ENCODE peak calls at places on chromosome 16, in seven cellular contexts. S is breast epithelium, Y is mammary epithelial cell, I is upper lobe of right lung, U is cardiac muscle cell, P is endothelial cell, R is BE2C. W is an unnamed sample.

GRCh38 chr16:69311533-69312388 is 611 bp downstream of the VPS4A start:
- DNase-seq in P (peak; percentile 49), R (peak; percentile 50), U (peak; percentile 32), Y (peak; percentile 45), I (peak; percentile 82), S (peak; percentile 24), W (peak; percentile 51)

GRCh38 chr16:30186782-30187555 is 3.6 kb downstream of the CORO1A start:
- DNase-seq in S (peak; percentile 41), I (peak; percentile 89), U (peak; percentile 51), R (peak; percentile 41), P (peak; percentile 82), Y (peak; percentile 26), W (peak; percentile 73)

GRCh38 chr16:83907926-83908325 is 9.0 kb downstream of the MLYCD start:
- DNase-seq in Y (no peak), U (no peak), S (no peak), R (no peak), P (no peak), I (no peak), W (no peak)

GRCh38 chr16:30184430-30185140 is 1.2 kb downstream of the CORO1A start:
- DNase-seq in I (peak; percentile 70), R (peak; percentile 20), P (no peak), Y (peak; percentile 25), S (no peak), U (no peak), W (no peak)

GRCh38 chr16:53695070-53695469 is 8.6 kb downstream of the RPGRIP1L start:
- DNase-seq in I (no peak), R (no peak), Y (peak; percentile 60), U (no peak), S (no peak), P (no peak), W (no peak)

GRCh38 chr16:83344014-83344413 is 463.8 kb upstream of the HSBP1 start:
- DNase-seq in S (no peak), U (peak; percentile 94), Y (peak; percentile 40), P (no peak), I (no peak), R (no peak), W (no peak)

GRCh38 chr16:11078812-11079459 is 134.6 kb downstream of the CLEC16A start:
- DNase-seq in P (no peak), U (peak; percentile 96), R (no peak), I (no peak), S (peak; percentile 25), Y (peak; percentile 47), W (peak; percentile 12)

GRCh38 chr16:29784901-29785500 is 5.5 kb upstream of the KIF22 start:
- DNase-seq in S (no peak), U (peak; percentile 85), R (no peak), Y (peak; percentile 42), I (peak; percentile 83), P (peak; percentile 88), W (peak; percentile 80)

GRCh38 chr16:80117731-80118130 is 423.1 kb upstream of the DYNLRB2 start:
- DNase-seq in U (peak; percentile 4), I (no peak), S (no peak), R (no peak), P (no peak), Y (peak; percentile 32), W (no peak)

GRCh38 chr16:28042856-28043255 is 20.7 kb downstream of the GSG1L start:
- DNase-seq in I (no peak), P (no peak), S (no peak), Y (no peak), R (no peak), U (peak; percentile 12), W (peak; percentile 18)

GRCh38 chr16:12096162-12096781 is 119.7 kb downstream of the SNX29 start:
- DNase-seq in I (peak; percentile 17), S (no peak), P (no peak), U (no peak), Y (no peak), R (no peak), W (no peak)

GRCh38 chr16:50252082-50252611 is 14.2 kb upstream of the ADCY7 start:
- DNase-seq in R (no peak), Y (no peak), I (no peak), U (no peak), S (peak; percentile 6), P (no peak), W (no peak)

GRCh38 chr16:57797216-57797525 is 5.1 kb downstream of the KIFC3 start:
- DNase-seq in U (no peak), R (no peak), I (no peak), P (no peak), Y (no peak), S (no peak), W (no peak)

GRCh38 chr16:57797526-57798266 is 4.6 kb downstream of the KIFC3 start:
- DNase-seq in S (peak; percentile 79), I (peak; percentile 87), Y (peak; percentile 80), U (no peak), P (peak; percentile 56), R (no peak), W (peak; percentile 38)

GRCh38 chr16:57794849-57795430 is 7.4 kb downstream of the KIFC3 start:
- DNase-seq in U (no peak), R (no peak), P (no peak), I (no peak), Y (no peak), S (no peak), W (no peak)

GRCh38 chr16:57798267-57798810 is 4.0 kb downstream of the KIFC3 start:
- DNase-seq in R (no peak), S (no peak), Y (no peak), U (no peak), P (no peak), I (no peak), W (peak; percentile 53)

DNA sequence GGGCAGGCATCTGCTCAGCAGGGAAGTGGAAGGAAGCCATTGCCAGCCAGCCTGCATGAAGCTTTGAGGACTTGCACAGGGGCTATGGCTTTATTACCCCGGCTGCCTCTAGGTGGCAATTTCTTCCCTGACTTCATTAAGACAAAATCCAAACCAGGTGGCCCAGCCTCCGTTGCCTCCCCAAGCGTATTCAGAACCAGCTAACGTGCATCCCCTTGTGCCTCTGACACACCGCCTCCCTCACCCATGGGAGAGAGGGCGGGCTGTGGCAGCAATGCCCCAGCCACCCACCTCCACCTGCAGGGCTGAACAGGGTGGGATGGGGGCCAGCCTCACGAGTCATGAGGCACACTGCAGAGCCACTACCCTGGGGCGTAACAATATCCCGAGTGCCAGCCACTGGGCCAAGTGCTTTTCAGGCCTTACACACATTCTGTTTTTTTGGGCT is 6.8 kb downstream of the KIFC3 start:
- DNase-seq in I (no peak), U (peak; percentile 67), P (peak; percentile 54), S (peak; percentile 61), R (peak; percentile 56), Y (peak; percentile 71), W (peak; percentile 89)
- TF ChIP-seq CTCF in I (peak; percentile 41), U (peak; percentile 52), P (peak; percentile 35), S (no peak), R (peak; percentile 55), Y (peak; percentile 70), W (peak; percentile 65)

GRCh38 chr16:58336332-58337089 is 41.7 kb upstream of the PRSS54 start:
- DNase-seq in U (peak; percentile 76), S (peak; percentile 60), P (peak; percentile 92), R (peak; percentile 79), I (peak; percentile 86), Y (peak; percentile 62), W (peak; percentile 83)

GRCh38 chr16:58338205-58338604 is 43.4 kb upstream of the PRSS54 start:
- DNase-seq in Y (peak; percentile 35), R (no peak), S (no peak), P (no peak), U (no peak), I (no peak), W (no peak)

GRCh38 chr16:58337090-58337444 is 42.2 kb upstream of the PRSS54 start:
- DNase-seq in I (no peak), S (no peak), R (no peak), P (no peak), Y (no peak), U (no peak), W (no peak)

GRCh38 chr16:58333937-58334336 is 39.1 kb upstream of the PRSS54 start:
- DNase-seq in Y (no peak), R (no peak), S (no peak), P (no peak), U (no peak), I (no peak), W (no peak)

GRCh38 chr16:58339452-58339938 is 44.7 kb upstream of the PRSS54 start:
- DNase-seq in S (no peak), U (peak; percentile 55), P (peak; percentile 46), R (peak; percentile 34), Y (peak; percentile 40), I (no peak), W (peak; percentile 50)
- TF ChIP-seq CTCF in S (no peak), U (peak; percentile 44), P (peak; percentile 27), R (peak; percentile 50), Y (peak; percentile 23), I (no peak), W (peak; percentile 39)

GRCh38 chr16:75237398-75238131 is 13.9 kb downstream of the BCAR1 start:
- DNase-seq in U (no peak), R (no peak), P (no peak), Y (no peak), S (no peak), I (peak; percentile 52), W (no peak)

GRCh38 chr16:75236736-75237397 is 14.6 kb downstream of the BCAR1 start:
- DNase-seq in P (no peak), S (no peak), I (peak; percentile 66), R (no peak), Y (no peak), U (no peak), W (no peak)

GRCh38 chr16:75239463-75240122 is 11.8 kb downstream of the BCAR1 start:
- DNase-seq in U (no peak), P (peak; percentile 2), S (no peak), Y (no peak), R (no peak), I (peak; percentile 56), W (no peak)

GRCh38 chr16:75238132-75238852 is 13.1 kb downstream of the BCAR1 start:
- DNase-seq in I (peak; percentile 79), Y (no peak), P (no peak), U (peak; percentile 92), R (peak; percentile 49), S (peak; percentile 57), W (peak; percentile 88)

GRCh38 chr16:75238853-75239371 is 12.5 kb downstream of the BCAR1 start:
- DNase-seq in I (no peak), Y (no peak), S (no peak), U (no peak), P (no peak), R (peak; percentile 54), W (peak; percentile 56)
- TF ChIP-seq CTCF in I (no peak), Y (peak; percentile 37), S (peak; percentile 22), U (peak; percentile 13), P (no peak), R (peak; percentile 28), W (peak; percentile 39)

DNA sequence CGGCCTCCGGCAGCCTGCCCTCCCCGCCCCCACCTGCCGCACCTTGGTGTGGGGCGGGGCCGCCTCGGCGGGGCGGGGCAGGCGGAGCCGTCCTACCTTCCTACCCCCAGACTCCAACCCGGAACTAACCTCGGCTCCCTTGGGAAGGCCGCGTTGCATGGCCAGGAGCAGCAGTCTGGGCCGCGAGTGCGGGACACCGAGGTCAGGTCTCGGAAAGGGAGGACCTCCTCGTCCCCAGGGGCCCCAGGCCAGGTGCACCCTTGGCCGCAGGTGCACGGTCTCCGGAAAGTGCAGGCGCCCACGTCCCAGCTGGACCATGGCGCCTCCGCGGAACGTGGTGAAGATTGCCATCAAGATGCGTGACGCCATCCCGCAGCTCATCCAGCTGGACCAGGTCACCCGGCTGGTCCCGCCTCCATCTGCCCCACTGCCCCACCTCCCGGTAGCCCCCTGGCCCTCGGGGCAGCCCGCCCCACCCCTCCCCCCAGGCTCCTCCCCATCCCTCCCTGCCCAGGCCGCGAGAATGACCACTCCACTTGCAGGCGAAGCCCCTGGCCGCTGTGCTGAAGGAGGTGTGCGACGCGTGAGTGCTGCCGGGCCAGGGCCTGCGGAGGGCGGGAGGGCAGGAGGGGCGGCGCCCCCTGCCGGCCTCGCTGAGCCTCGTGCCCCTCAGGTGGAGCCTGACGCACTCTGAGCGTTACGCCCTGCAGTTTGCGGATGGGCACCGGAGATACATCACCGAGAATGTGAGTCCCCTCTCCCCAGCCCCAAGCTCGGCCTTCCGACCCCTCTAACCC is at the start of gene ELMO3:
- DNase-seq in I (peak; percentile 87), R (no peak), S (no peak), P (peak; percentile 71), Y (peak; percentile 67), U (no peak), W (no peak)
- TF ChIP-seq CTCF in I (peak; percentile 32), R (no peak), S (no peak), P (peak; percentile 66), Y (peak; percentile 89), U (peak; percentile 44), W (no peak)